ENCODE peak calls at places on chromosome 12, in six cellular contexts. Q, N, H, O, X and P are unnamed samples.

GRCh38 chr12:128810182-128811127 is 13.3 kb downstream of the SLC15A4 start:
- DNase-seq in Q (no peak), H (no peak), X (no peak), O (no peak), N (peak; percentile 65), P (no peak)

GRCh38 chr12:117587646-117588287 is 226.3 kb upstream of the NOS1 start:
- DNase-seq in Q (peak; percentile 65), O (peak; percentile 53), N (peak; percentile 60), X (peak; percentile 41), H (peak; percentile 33), P (peak; percentile 41)

GRCh38 chr12:104376650-104377506 is 73.3 kb downstream of the EID3 start:
- DNase-seq in N (no peak), Q (no peak), X (peak; percentile 64), O (no peak), H (peak; percentile 33), P (no peak)

GRCh38 chr12:76242813-76243540 is 105.2 kb downstream of the BBS10 start:
- DNase-seq in Q (no peak), O (no peak), H (no peak), N (no peak), X (peak; percentile 37), P (no peak)

GRCh38 chr12:103672401-103673119 is 85.5 kb downstream of the STAB2 start:
- DNase-seq in N (no peak), H (no peak), O (no peak), Q (no peak), X (no peak), P (no peak)

GRCh38 chr12:124621296-124621660 is 53.9 kb upstream of the NCOR2 start:
- DNase-seq in H (peak; percentile 85), Q (no peak), N (peak; percentile 69), X (no peak), O (no peak), P (peak; percentile 86)

GRCh38 chr12:34405286-34406227 is 383.3 kb downstream of the ALG10 start:
- DNase-seq in O (no peak), X (no peak), Q (no peak), H (no peak), N (peak; percentile 11), P (peak; percentile 13)

GRCh38 chr12:98973395-98973794 is 328.3 kb downstream of the APAF1 start:
- DNase-seq in N (no peak), H (peak; percentile 82), Q (no peak), O (no peak), X (peak; percentile 53), P (no peak)

GRCh38 chr12:120983759-120984158 is 5.4 kb downstream of the HNF1A start:
- DNase-seq in X (no peak), H (no peak), N (no peak), O (no peak), Q (no peak), P (no peak)

GRCh38 chr12:96195845-96196451 is 1.8 kb downstream of the ELK3 start:
- DNase-seq in Q (no peak), O (no peak), X (peak; percentile 88), H (peak; percentile 59), N (peak; percentile 55), P (no peak)

GRCh38 chr12:74983917-74984316 is 225.7 kb downstream of the KCNC2 start:
- DNase-seq in N (no peak), X (no peak), O (no peak), H (no peak), Q (no peak), P (no peak)

GRCh38 chr12:1928439-1929121 is 10.1 kb upstream of the CACNA2D4 start:
- DNase-seq in N (no peak), X (no peak), H (no peak), O (no peak), Q (no peak), P (no peak)

GRCh38 chr12:132161796-132162507 is 17.7 kb downstream of the NOC4L start:
- DNase-seq in H (no peak), X (peak; percentile 11), N (peak; percentile 10), Q (no peak), O (no peak), P (peak; percentile 43)

GRCh38 chr12:54378791-54379400 is 5.6 kb downstream of the ZNF385A start:
- DNase-seq in H (no peak), X (peak; percentile 69), O (peak; percentile 27), Q (peak; percentile 75), N (peak; percentile 72), P (peak; percentile 89)